ENCODE peak calls at places on chromosomes 11 and 22, in five cellular contexts. W is HEK293T, K is SK-N-SH, C is K562, V is HepG2. Z is an unnamed sample.

GRCh38 chr11:133181672-133182071 is 350.6 kb downstream of the OPCML start:
- DNase-seq in C (no peak), K (no peak), V (no peak), W (no peak), Z (no peak)

GRCh38 chr22:42544686-42545085 is 9.1 kb upstream of the SERHL2 start:
- DNase-seq in K (no peak), W (no peak), C (peak; percentile 54), V (peak; percentile 87), Z (no peak)

GRCh38 chr11:64237484-64237951 is 3.1 kb downstream of the VEGFB start:
- DNase-seq in W (no peak), K (no peak), V (peak; percentile 87), C (no peak), Z (no peak)

GRCh38 chr22:32926600-32926999 is 125.1 kb downstream of the TIMP3 start:
- DNase-seq in C (peak; percentile 48), W (peak; percentile 41), K (no peak), V (peak; percentile 44), Z (no peak)

GRCh38 chr11:124942446-124943202 is 6.8 kb upstream of the HEPACAM start:
- DNase-seq in V (peak; percentile 83), C (no peak), K (no peak), W (no peak), Z (no peak)

GRCh38 chr22:30208631-30209603 is 37.6 kb downstream of the LIF start:
- DNase-seq in W (no peak), K (peak; percentile 61), V (peak; percentile 65), C (peak; percentile 86), Z (no peak)

GRCh38 chr11:119684361-119685072 is 44.5 kb downstream of the NECTIN1 start:
- DNase-seq in W (no peak), V (peak; percentile 46), K (peak; percentile 69), C (peak; percentile 16), Z (no peak)

GRCh38 chr11:111737877-111738205 is 28.3 kb downstream of the PPP2R1B start:
- DNase-seq in V (no peak), K (no peak), W (no peak), C (no peak), Z (no peak)

GRCh38 chr11:6321961-6322362 is 1.7 kb upstream of the CAVIN3 start:
- DNase-seq in V (no peak), K (no peak), W (no peak), C (no peak), Z (no peak)

GRCh38 chr11:60158666-60159065 is 24.2 kb downstream of the MS4A6A start:
- DNase-seq in C (no peak), V (no peak), K (no peak), W (no peak), Z (no peak)

GRCh38 chr22:34812631-34813030 is 253.3 kb upstream of the ISX start:
- DNase-seq in C (no peak), W (no peak), K (no peak), V (no peak), Z (no peak)

GRCh38 chr11:16117989-16118810 is 238.1 kb downstream of the SOX6 start:
- DNase-seq in K (no peak), C (no peak), V (no peak), W (no peak), Z (no peak)
- TF ChIP-seq FOXM1 in K (no peak), C (no peak), V (no peak), W (no peak), Z (no peak)

GRCh38 chr22:17724241-17724640 is 50.0 kb downstream of the BID start:
- DNase-seq in C (no peak), W (no peak), V (no peak), K (no peak), Z (no peak)
- TF ChIP-seq FOXM1 in C (no peak), W (no peak), V (no peak), K (no peak), Z (no peak)

GRCh38 chr11:45644981-45645889 is 20.2 kb downstream of the CHST1 start:
- DNase-seq in W (no peak), K (no peak), C (no peak), V (no peak), Z (no peak)

GRCh38 chr11:45647786-45648185 is 17.6 kb downstream of the CHST1 start:
- DNase-seq in C (no peak), V (no peak), K (no peak), W (no peak), Z (no peak)

GRCh38 chr11:45647329-45647728 is 18.1 kb downstream of the CHST1 start:
- DNase-seq in W (no peak), K (no peak), C (no peak), V (no peak), Z (no peak)

GRCh38 chr11:45648931-45649330 is 16.5 kb downstream of the CHST1 start:
- DNase-seq in C (no peak), V (no peak), K (no peak), W (no peak), Z (no peak)

DNA sequence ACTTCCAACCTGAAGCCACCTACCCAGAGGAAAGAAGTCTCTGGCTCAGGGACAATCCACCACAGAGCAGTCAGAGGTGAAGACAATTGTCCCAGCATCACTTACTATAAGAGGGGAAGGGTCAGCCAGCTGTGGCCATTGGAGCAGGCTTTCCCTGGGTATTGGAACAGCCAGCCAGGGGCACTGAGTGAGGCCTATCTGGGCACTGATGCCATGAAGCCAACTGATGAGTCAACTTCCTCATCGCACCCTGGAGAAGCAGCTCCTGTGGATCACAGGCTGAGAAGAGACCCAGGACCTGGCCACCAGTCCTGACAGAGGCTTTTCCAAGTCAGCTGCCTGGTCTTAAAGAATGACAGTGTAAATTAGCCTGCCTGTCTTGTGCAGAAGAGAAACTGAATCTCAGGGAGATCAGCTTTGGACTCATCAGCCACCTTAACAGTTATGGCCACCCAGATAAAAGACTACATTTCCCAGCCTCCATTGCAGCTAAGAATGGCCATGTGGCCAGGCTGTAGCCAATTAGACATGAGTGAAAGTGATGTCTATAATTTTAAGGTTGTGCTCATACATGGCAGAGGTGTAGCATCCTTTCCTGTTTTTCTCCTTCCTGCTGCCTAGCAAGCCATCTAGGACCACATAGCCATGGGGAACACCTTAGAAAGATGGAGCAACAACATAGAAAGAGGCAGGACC is 19.0 kb downstream of the CHST1 start:
- DNase-seq in V (no peak), W (no peak), C (peak; percentile 29), K (peak; percentile 51), Z (peak; percentile 7)
- TF ChIP-seq FOXM1 in V (no peak), W (no peak), C (no peak), K (no peak), Z (no peak)

GRCh38 chr22:40749829-40750228 is 69.3 kb downstream of the SLC25A17 start:
- DNase-seq in W (no peak), V (no peak), C (no peak), K (no peak), Z (no peak)

GRCh38 chr22:40748388-40748970 is 69.2 kb downstream of the MCHR1 start:
- DNase-seq in K (no peak), V (no peak), W (no peak), C (no peak), Z (no peak)

GRCh38 chr22:40749006-40749405 is 69.7 kb downstream of the MCHR1 start:
- DNase-seq in V (no peak), C (no peak), K (no peak), W (no peak), Z (no peak)

GRCh38 chr22:40746428-40747220 is 67.3 kb downstream of the MCHR1 start:
- DNase-seq in V (no peak), K (no peak), W (no peak), C (no peak), Z (no peak)

DNA sequence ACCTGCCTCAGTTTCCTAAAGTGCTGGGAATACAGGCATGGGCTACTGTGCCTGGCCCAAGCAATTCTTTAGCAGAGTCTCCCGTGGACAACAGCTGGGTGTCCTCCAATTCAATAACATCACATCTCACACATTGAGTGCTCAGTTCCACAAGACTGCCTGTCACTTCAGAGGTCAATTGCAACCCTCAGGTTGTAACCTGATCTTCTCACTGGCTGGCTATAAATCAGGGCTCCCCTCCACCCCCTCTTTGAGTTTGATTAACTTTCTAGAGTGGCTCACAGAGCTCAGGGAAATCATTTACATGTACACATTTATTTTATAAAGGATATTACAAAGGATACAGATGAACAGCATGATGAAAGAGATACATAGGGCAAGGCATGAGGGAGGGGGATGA is 68.1 kb downstream of the MCHR1 start:
- DNase-seq in C (no peak), W (no peak), K (no peak), V (no peak), Z (no peak)
- TF ChIP-seq FOXM1 in C (no peak), W (no peak), K (no peak), V (no peak), Z (no peak)

GRCh38 chr11:19080579-19080993 is 20.1 kb upstream of the MRGPRX2 start:
- DNase-seq in W (no peak), C (no peak), V (peak; percentile 65), K (no peak), Z (no peak)
- TF ChIP-seq FOXM1 in W (no peak), C (no peak), V (no peak), K (no peak), Z (no peak)

GRCh38 chr11:46346886-46347636 is at the start of gene DGKZ:
- DNase-seq in V (peak; percentile 66), W (peak; percentile 98), K (peak; percentile 100), C (peak; percentile 88), Z (no peak)
- TF ChIP-seq FOXM1 in V (no peak), W (peak; percentile 37), K (no peak), C (no peak), Z (no peak)

DNA sequence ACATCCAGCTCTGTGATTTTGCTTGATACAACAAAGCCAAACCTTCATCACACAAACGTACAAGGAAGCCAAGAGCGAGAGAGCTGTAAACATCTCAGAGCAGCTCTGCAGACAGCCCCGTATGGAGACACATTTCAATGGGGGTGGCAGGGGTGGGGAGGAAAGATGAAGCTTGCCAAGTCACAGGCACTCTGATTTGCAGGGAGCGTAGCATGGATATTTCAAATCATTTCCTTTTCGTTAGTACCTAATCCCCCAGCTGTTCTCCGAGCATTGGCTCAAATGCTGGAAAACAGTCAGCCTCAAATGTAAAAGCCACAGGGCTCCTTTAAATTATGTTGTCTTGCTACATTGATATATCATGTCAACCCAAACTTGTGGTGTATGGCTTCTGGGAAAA is 459.0 kb upstream of the CADM1 start:
- DNase-seq in C (no peak), W (no peak), V (no peak), K (no peak), Z (no peak)
- TF ChIP-seq FOXM1 in C (no peak), W (no peak), V (no peak), K (no peak), Z (no peak)

DNA sequence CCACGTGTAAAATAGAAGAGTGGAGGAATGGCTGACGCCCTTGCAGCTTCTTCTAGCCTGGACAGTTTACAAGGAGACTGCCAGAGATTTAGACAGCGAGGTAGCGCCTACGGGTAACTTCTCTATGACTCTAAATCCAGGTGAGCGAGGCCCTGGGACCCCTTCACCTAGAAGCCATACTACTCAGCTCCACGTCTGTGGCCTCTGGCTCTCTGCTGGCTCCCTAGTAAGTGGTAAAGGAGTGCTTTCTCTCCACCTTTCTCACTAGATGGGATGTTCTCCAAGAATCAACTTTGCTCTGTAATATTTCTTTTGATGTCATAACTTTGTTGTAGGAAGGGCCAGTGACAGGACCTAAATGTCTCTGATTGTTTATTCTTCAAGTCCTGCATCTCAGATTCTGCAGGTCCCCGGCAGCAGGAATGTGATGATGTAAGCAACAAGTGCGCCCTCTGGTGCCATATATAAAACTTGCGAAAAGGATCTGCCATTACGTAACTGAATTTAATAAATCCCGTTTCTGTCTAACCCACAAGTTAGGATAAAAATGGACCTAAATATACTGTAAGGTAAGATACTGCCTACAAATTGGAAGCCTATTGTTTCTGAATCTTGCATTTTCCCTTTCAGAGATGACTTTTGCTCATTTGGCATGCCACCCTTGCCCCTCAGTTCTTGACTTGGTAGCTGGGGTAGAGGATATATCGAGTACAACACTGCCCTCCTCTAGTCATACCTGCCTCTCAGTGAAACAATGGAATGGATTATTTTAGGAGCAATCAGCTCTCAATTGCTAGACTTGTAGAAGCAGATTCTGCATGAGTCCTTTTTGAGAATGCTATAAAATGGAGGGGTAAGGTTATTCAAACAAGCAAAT is 11.0 kb upstream of the PTPN5 start:
- DNase-seq in K (peak; percentile 62), C (peak; percentile 60), W (peak; percentile 63), V (peak; percentile 52), Z (peak; percentile 12)
- TF ChIP-seq FOXM1 in K (no peak), C (no peak), W (no peak), V (no peak), Z (no peak)

Z was measured in GM12878.